ENCODE peak calls at places on chromosomes 7 and 10, in ten cellular contexts. U is heart left ventricle, S is GM13977, J is psoas muscle, N is thoracic aorta, D is kidney epithelial cell, B is endothelial cell, Z is GM13976, E is GM23338, A is glutamatergic neuron. Y is an unnamed sample.

GRCh38 chr7:29854257-29854938 is 48.1 kb downstream of the WIPF3 start:
- DNase-seq in U (no peak), S (no peak), J (no peak), N (no peak), D (no peak), B (no peak), Z (no peak), E (peak; percentile 73), A (no peak), Y (no peak)

GRCh38 chr10:78966182-78966787 is 102.5 kb upstream of the ZMIZ1 start:
- DNase-seq in U (no peak), S (no peak), J (peak; percentile 29), N (no peak), D (no peak), B (no peak), Z (no peak), E (no peak), A (no peak), Y (no peak)

GRCh38 chr7:100352984-100353684 is 4.8 kb upstream of the PILRB start:
- DNase-seq in U (no peak), S (no peak), J (peak; percentile 48), N (no peak), D (no peak), B (no peak), Z (no peak), E (no peak), A (no peak), Y (no peak)

GRCh38 chr7:25407932-25408480 is 179.7 kb upstream of the NPVF start:
- DNase-seq in U (no peak), S (no peak), J (no peak), N (no peak), D (no peak), B (no peak), Z (no peak), E (peak; percentile 74), A (no peak), Y (no peak)

GRCh38 chr7:28904539-28905143 is 53.5 kb downstream of the TRIL start:
- DNase-seq in U (no peak), S (no peak), J (no peak), N (no peak), D (no peak), B (no peak), Z (no peak), E (no peak), A (no peak), Y (no peak)

GRCh38 chr7:98163704-98164478 is 47.3 kb upstream of the BHLHA15 start:
- DNase-seq in U (no peak), S (no peak), J (no peak), N (no peak), D (no peak), B (no peak), Z (no peak), E (no peak), A (no peak), Y (no peak)

GRCh38 chr10:71496927-71497801 is 100.4 kb downstream of the CDH23 start:
- DNase-seq in U (no peak), S (no peak), J (no peak), N (no peak), D (no peak), B (no peak), Z (no peak), E (no peak), A (no peak), Y (no peak)

GRCh38 chr7:77396894-77397547 is 19.1 kb downstream of the GSAP start:
- DNase-seq in U (no peak), S (no peak), J (no peak), N (no peak), D (no peak), B (no peak), Z (no peak), E (no peak), A (no peak), Y (no peak)

GRCh38 chr10:46020871-46021553 is 9.4 kb downstream of the NCOA4 start:
- DNase-seq in U (no peak), S (no peak), J (no peak), N (no peak), D (peak; percentile 35), B (no peak), Z (no peak), E (no peak), A (no peak), Y (no peak)

GRCh38 chr10:50422259-50422658 is 170.9 kb upstream of the ASAH2 start:
- DNase-seq in U (no peak), S (no peak), J (no peak), N (no peak), D (no peak), B (no peak), Z (no peak), E (no peak), A (no peak), Y (no peak)

GRCh38 chr10:50419091-50419490 is 167.8 kb upstream of the ASAH2 start:
- DNase-seq in U (no peak), S (no peak), J (no peak), N (no peak), D (no peak), B (no peak), Z (no peak), E (no peak), A (no peak), Y (no peak)

GRCh38 chr10:50419756-50420155 is 168.4 kb upstream of the ASAH2 start:
- DNase-seq in U (no peak), S (no peak), J (no peak), N (no peak), D (no peak), B (no peak), Z (no peak), E (no peak), A (no peak), Y (no peak)

GRCh38 chr10:50420166-50420565 is 168.8 kb upstream of the ASAH2 start:
- DNase-seq in U (no peak), S (no peak), J (no peak), N (no peak), D (no peak), B (no peak), Z (no peak), E (no peak), A (no peak), Y (no peak)

DNA sequence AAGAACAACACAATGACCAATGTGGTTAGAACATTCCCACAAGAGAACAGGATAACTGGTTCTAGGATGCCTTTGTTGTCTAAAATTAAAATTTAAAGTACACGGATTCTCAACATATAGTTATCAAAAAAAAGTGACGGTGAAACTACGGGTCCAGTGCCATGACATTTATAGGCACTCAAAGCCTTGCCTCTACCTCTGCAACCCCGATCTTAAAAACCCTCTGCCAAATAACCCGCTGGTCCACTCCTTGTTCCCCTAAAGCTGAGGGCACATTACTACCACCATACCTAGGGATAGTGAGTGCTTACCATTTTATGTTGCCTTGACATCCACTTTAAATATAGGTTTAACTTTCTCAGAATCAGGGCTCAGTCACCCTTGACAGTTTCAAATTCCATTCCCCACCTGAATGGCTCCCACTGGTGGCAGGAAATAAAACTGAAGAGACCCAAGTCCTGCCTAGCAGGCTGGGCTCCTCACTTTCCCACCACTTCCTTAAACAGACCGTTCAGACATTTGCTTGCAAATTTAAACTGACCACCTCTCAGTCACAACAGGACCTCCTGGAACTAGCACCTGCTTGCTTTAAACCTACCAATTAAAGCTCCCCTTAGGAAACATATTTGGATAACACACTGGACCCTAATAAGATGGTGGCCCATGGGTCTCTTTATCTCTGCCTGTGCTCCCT is 169.9 kb upstream of the ASAH2 start:
- DNase-seq in U (peak; percentile 41), S (peak; percentile 44), J (no peak), N (no peak), D (no peak), B (peak; percentile 37), Z (peak; percentile 51), E (peak; percentile 83), A (peak; percentile 38), Y (peak; percentile 48)
- TF ChIP-seq CTCF in U (peak; percentile 71), S (peak; percentile 79), J (peak; percentile 59), N (peak; percentile 44), D (peak; percentile 78), B (peak; percentile 73), Z (peak; percentile 54), E (peak; percentile 81), A (peak; percentile 73), Y (peak; percentile 73)

GRCh38 chr7:103914147-103914899 is 75.1 kb downstream of the RELN start:
- DNase-seq in U (no peak), S (no peak), J (no peak), N (no peak), D (no peak), B (no peak), Z (no peak), E (no peak), A (no peak), Y (no peak)
- TF ChIP-seq CTCF in U (no peak), S (no peak), J (no peak), N (no peak), D (no peak), B (no peak), Z (no peak), E (no peak), A (no peak), Y (no peak)

DNA sequence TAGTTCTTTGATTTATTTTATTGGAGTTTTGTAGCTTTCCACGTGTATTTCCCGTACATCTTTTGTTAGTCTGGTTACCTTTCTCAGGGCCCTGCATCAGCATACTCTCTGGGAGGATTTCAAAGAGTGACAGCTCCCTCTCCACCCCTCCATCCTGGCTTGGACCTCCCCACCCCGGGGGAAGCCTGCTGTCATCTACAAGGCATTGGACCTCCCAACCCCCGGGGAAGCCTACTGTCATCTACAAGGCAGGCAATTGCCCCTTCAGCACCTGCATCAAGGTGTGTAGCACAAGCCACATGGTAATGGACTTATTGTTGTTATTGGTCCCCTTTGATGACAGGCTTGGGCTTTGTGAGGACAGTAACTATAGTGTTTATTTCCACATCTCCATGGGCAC is 390.1 kb downstream of the TCERG1L start:
- DNase-seq in U (no peak), S (no peak), J (no peak), N (no peak), D (no peak), B (no peak), Z (no peak), E (no peak), A (no peak), Y (no peak)
- TF ChIP-seq CTCF in U (no peak), S (no peak), J (no peak), N (no peak), D (no peak), B (no peak), Z (no peak), E (no peak), A (no peak), Y (no peak)

GRCh38 chr10:100868391-100868790 is 44.4 kb upstream of the SLF2 start:
- DNase-seq in U (no peak), S (no peak), J (no peak), N (no peak), D (no peak), B (no peak), Z (no peak), E (no peak), A (no peak), Y (no peak)

GRCh38 chr10:100864981-100865380 is 47.8 kb upstream of the SLF2 start:
- DNase-seq in U (no peak), S (no peak), J (no peak), N (no peak), D (no peak), B (no peak), Z (no peak), E (no peak), A (no peak), Y (no peak)

GRCh38 chr10:100866010-100866409 is 46.8 kb upstream of the SLF2 start:
- DNase-seq in U (no peak), S (no peak), J (no peak), N (no peak), D (no peak), B (no peak), Z (no peak), E (no peak), A (no peak), Y (no peak)

GRCh38 chr10:100867564-100867963 is 45.2 kb upstream of the SLF2 start:
- DNase-seq in U (no peak), S (no peak), J (no peak), N (no peak), D (no peak), B (no peak), Z (no peak), E (no peak), A (no peak), Y (no peak)

GRCh38 chr10:100866575-100867098 is 46.1 kb upstream of the SLF2 start:
- DNase-seq in U (no peak), S (no peak), J (no peak), N (no peak), D (no peak), B (no peak), Z (no peak), E (peak; percentile 79), A (peak; percentile 49), Y (no peak)
- TF ChIP-seq CTCF in U (no peak), S (no peak), J (no peak), N (no peak), D (no peak), B (no peak), Z (no peak), E (peak; percentile 4), A (no peak), Y (no peak)

Y was measured in activated CD8-positive, alpha-beta T cell treated with anti-CD3 and anti-CD28 coated beads for 36 hours.